ENCODE peak calls at places on chromosomes 5 and 9, in eight cellular contexts. S is lower lobe of right lung, Q is gastrocnemius medialis, P is aorta, L is Karpas-422, K is PC-9, A is neuronal stem cell, N is IMR-90. B is an unnamed sample. For H3K4me1 and H3K27me3, the result is how much of the 10 kb centered on the place peaks cover.

GRCh38 chr9:86185872-86186271 is 73.6 kb downstream of the C9orf153 start:
- DNase-seq in L (no peak), S (no peak), K (no peak), N (peak), Q (no peak), A (no peak), P (no peak), B (no peak)

GRCh38 chr9:125511780-125512179 is 195.2 kb downstream of the MAPKAP1 start:
- DNase-seq in K (peak), S (no peak), L (no peak), A (no peak), P (no peak), Q (no peak), N (no peak), B (no peak)

GRCh38 chr5:54693936-54694510 is 176.5 kb downstream of the SNX18 start:
- DNase-seq in S (no peak), P (no peak), Q (no peak), K (no peak), A (no peak), L (no peak), N (no peak), B (no peak)

GRCh38 chr9:126170286-126170823 is 156.3 kb upstream of the MVB12B start:
- DNase-seq in K (no peak), Q (no peak), S (no peak), A (no peak), P (no peak), N (no peak), L (no peak), B (peak)

GRCh38 chr9:35566417-35566816 is 38.6 kb upstream of the TESK1 start:
- DNase-seq in Q (peak), N (no peak), A (no peak), L (no peak), P (no peak), K (no peak), S (no peak), B (no peak)

GRCh38 chr9:73880101-73880500 is 617.0 kb upstream of the RORB start:
- DNase-seq in P (no peak), K (no peak), N (no peak), S (no peak), L (no peak), Q (no peak), A (no peak), B (no peak)

GRCh38 chr5:163104496-163104895 is 332.9 kb upstream of the CCNG1 start:
- DNase-seq in S (no peak), L (peak), A (no peak), P (no peak), K (no peak), Q (no peak), N (no peak), B (no peak)

GRCh38 chr5:19608434-19608833 is 379.6 kb downstream of the CDH18 start:
- DNase-seq in K (no peak), Q (no peak), P (no peak), S (no peak), N (no peak), A (no peak), L (peak), B (no peak)

GRCh38 chr9:113590991-113591898 is 127.7 kb downstream of the RGS3 start:
- DNase-seq in A (peak), N (peak), P (peak), Q (peak), S (peak), K (no peak), L (peak), B (peak)

GRCh38 chr5:115815693-115816225 is 700 bp downstream of the CDO1 start:
- DNase-seq in A (peak), Q (no peak), K (no peak), N (no peak), P (peak), L (no peak), S (no peak), B (no peak)

GRCh38 chr5:133882801-133883200 is 85.6 kb downstream of the C5orf15 start:
- DNase-seq in Q (no peak), A (no peak), S (no peak), L (no peak), K (no peak), N (no peak), P (no peak), B (no peak)

GRCh38 chr9:129400971-129401622 is 219.8 kb downstream of the C9orf50 start:
- DNase-seq in Q (no peak), S (peak), L (no peak), K (no peak), A (no peak), P (peak), N (no peak), B (no peak)

GRCh38 chr5:29367176-29367833 is 1826.2 kb upstream of the CDH6 start:
- DNase-seq in P (no peak), N (no peak), A (peak), L (no peak), K (no peak), Q (no peak), S (no peak), B (no peak)

GRCh38 chr5:72857396-72857795 is 40.9 kb downstream of the TNPO1 start:
- DNase-seq in N (no peak), Q (no peak), P (no peak), S (no peak), K (no peak), L (no peak), A (no peak), B (no peak)

GRCh38 chr5:71663570-71663969 is 55.5 kb upstream of the CARTPT start:
- DNase-seq in P (no peak), K (no peak), Q (no peak), A (no peak), N (no peak), S (no peak), L (no peak), B (no peak)

GRCh38 chr5:137137013-137137632 is 362.0 kb downstream of the SPOCK1 start:
- DNase-seq in Q (no peak), P (no peak), N (no peak), A (no peak), L (no peak), K (no peak), S (no peak), B (no peak)

GRCh38 chr9:95457769-95458168 is 59.0 kb downstream of the PTCH1 start:
- DNase-seq in S (no peak), N (peak), A (no peak), K (no peak), Q (no peak), P (no peak), L (no peak), B (no peak)

GRCh38 chr9:125754096-125754495 is 6.9 kb downstream of the PBX3 start:
- DNase-seq in L (no peak), K (no peak), A (no peak), Q (no peak), N (no peak), P (no peak), S (no peak), B (no peak)

GRCh38 chr9:14341437-14342133 is 27.6 kb upstream of the NFIB start:
- DNase-seq in S (no peak), L (no peak), K (no peak), Q (no peak), A (no peak), P (no peak), N (no peak), B (no peak)

GRCh38 chr5:173329370-173330150 is 1.3 kb upstream of the STC2 start:
- DNase-seq in Q (no peak), A (no peak), N (no peak), P (no peak), S (no peak), K (peak), L (no peak), B (no peak)

GRCh38 chr5:164127527-164127926 is 622.1 kb downstream of the MAT2B start:
- DNase-seq in K (no peak), L (no peak), S (no peak), N (no peak), Q (no peak), A (no peak), P (no peak), B (no peak)

GRCh38 chr5:175649967-175650366 is 7.9 kb upstream of the HRH2 start:
- DNase-seq in N (no peak), A (no peak), S (no peak), L (no peak), K (no peak), Q (no peak), P (no peak), B (no peak)

GRCh38 chr9:4973246-4973645 is 11.8 kb upstream of the JAK2 start:
- DNase-seq in Q (no peak), K (no peak), P (no peak), S (no peak), L (no peak), N (peak), A (no peak), B (no peak)

GRCh38 chr9:133060417-133060841 is 1.4 kb upstream of the CEL start:
- DNase-seq in P (no peak), K (no peak), S (no peak), Q (no peak), A (no peak), L (no peak), N (no peak), B (no peak)

GRCh38 chr9:111237447-111237846 is 92.6 kb downstream of the OR2K2 start:
- DNase-seq in S (no peak), A (no peak), Q (no peak), P (no peak), L (no peak), N (no peak), K (no peak), B (no peak)

GRCh38 chr5:109788596-109788995 is 98.9 kb downstream of the MAN2A1 start:
- DNase-seq in P (no peak), N (no peak), Q (no peak), K (no peak), A (no peak), L (no peak), S (no peak), B (no peak)

GRCh38 chr9:4425358-4426045 is 64.8 kb upstream of the SLC1A1 start:
- DNase-seq in L (no peak), P (no peak), N (no peak), S (no peak), Q (no peak), A (no peak), K (peak), B (no peak)

GRCh38 chr5:179178016-179178575 is 117.9 kb downstream of the ZNF354C start:
- DNase-seq in A (no peak), P (peak), S (peak), Q (no peak), L (no peak), N (no peak), K (no peak), B (no peak)

GRCh38 chr9:121912812-121913627 is 180.1 kb downstream of the TTLL11 start:
- DNase-seq in S (no peak), A (no peak), N (peak), P (no peak), Q (no peak), L (no peak), K (peak), B (no peak)

GRCh38 chr9:12708562-12709298 is 15.5 kb downstream of the TYRP1 start:
- DNase-seq in L (no peak), S (no peak), P (no peak), N (peak), K (peak), Q (no peak), A (no peak), B (no peak)

GRCh38 chr5:108726446-108727091 is 21.1 kb upstream of the FER start:
- DNase-seq in N (peak), P (no peak), K (no peak), Q (no peak), S (no peak), L (no peak), A (no peak), B (no peak)

GRCh38 chr5:34012791-34013190 is 4.9 kb upstream of the AMACR start:
- DNase-seq in S (no peak), L (no peak), A (no peak), K (no peak), P (peak), Q (no peak), N (peak), B (no peak)

GRCh38 chr5:179112469-179113142 is 52.4 kb downstream of the ZNF354C start:
- DNase-seq in Q (no peak), L (no peak), S (no peak), K (no peak), A (no peak), N (no peak), P (no peak), B (peak)

GRCh38 chr5:133108481-133108921 is 56.7 kb downstream of the HSPA4 start:
- DNase-seq in P (no peak), Q (no peak), L (peak), S (no peak), K (no peak), N (no peak), A (no peak), B (no peak)

GRCh38 chr5:141945511-141946024 is 12.4 kb downstream of the PCDH12 start:
- DNase-seq in Q (no peak), L (no peak), S (no peak), P (peak), K (no peak), A (no peak), N (no peak), B (no peak)

GRCh38 chr9:128995791-128996190 is 32.3 kb downstream of the SH3GLB2 start:
- DNase-seq in Q (no peak), A (no peak), N (no peak), L (no peak), P (no peak), K (no peak), S (no peak), B (no peak)

GRCh38 chr9:121349009-121349408 is 21.0 kb downstream of the STOM start:
- DNase-seq in K (no peak), Q (no peak), S (no peak), L (no peak), A (no peak), P (no peak), N (no peak), B (no peak)

GRCh38 chr5:172336666-172337310 is 53.2 kb upstream of the UBTD2 start:
- DNase-seq in L (no peak), N (no peak), A (no peak), K (no peak), Q (no peak), S (no peak), P (no peak), B (no peak)

GRCh38 chr5:100853582-100853981 is 49.5 kb downstream of the ST8SIA4 start:
- DNase-seq in A (no peak), L (no peak), S (no peak), N (no peak), P (no peak), K (no peak), Q (no peak), B (no peak)

GRCh38 chr5:100855940-100856339 is 47.1 kb downstream of the ST8SIA4 start:
- DNase-seq in P (no peak), Q (no peak), K (no peak), L (peak), A (no peak), S (no peak), N (no peak), B (no peak)

GRCh38 chr5:100854594-100854993 is 48.5 kb downstream of the ST8SIA4 start:
- DNase-seq in S (no peak), Q (no peak), N (no peak), A (no peak), L (no peak), K (no peak), P (no peak), B (no peak)

GRCh38 chr5:100856462-100856861 is 46.6 kb downstream of the ST8SIA4 start:
- DNase-seq in K (no peak), L (peak), P (no peak), Q (no peak), N (no peak), S (no peak), A (no peak), B (no peak)

GRCh38 chr5:100855295-100855694 is 47.8 kb downstream of the ST8SIA4 start:
- DNase-seq in P (no peak), S (no peak), Q (no peak), N (no peak), A (no peak), K (no peak), L (peak), B (no peak)
- H3K4me1 ChIP-seq in P (under half), S (under half), Q (under half), N (under half), A (under half), K (under half), L (half or more), B (under half)

DNA sequence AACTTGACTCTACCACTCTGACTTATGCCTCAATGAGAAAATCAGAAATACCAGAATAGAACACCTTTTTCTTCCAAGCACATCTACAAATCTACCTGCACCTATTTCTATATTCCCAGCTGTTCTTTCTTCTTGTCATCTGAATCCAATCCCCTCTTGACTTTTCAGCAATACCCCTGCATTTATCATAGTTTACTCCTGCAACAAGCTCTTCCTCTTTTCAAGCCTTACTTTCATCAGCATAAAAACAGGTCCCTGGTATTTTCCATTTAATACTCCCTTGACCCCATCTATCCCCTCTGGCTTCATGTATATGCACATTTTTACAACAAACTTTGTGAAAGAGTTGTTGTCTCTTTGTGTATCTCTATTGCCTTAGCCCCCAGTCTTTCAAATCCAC is 3.1 kb downstream of the GEMIN5 start:
- DNase-seq in N (no peak), K (no peak), P (no peak), A (no peak), L (no peak), Q (no peak), S (no peak), B (no peak)
- H3K27me3 ChIP-seq in N (under half), K (under half), P (under half), A (under half), L (under half), Q (under half), S (under half), B (under half)

DNA sequence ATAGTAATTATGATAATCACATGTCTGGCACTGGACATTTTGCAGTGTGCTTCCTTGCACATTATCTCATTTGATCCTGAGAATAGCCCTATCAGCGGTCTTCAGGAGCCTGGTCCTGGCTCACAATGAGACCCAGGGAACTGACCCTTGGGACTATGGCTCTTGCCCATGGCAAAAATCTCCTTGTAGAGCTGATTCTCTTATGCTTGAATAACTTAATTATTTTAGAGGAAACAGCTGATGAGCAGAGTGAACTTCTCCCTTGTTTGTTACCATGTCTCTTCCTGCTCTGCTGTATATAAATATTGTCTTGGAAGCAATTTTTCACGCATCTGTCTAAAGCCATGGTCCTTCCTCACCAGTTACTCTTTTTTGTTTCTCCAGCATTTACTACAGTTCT is 272.6 kb downstream of the NR3C1 start:
- DNase-seq in L (no peak), Q (no peak), P (no peak), S (no peak), N (no peak), K (no peak), A (no peak), B (no peak)
- H3K4me1 ChIP-seq in L (half or more), Q (half or more), P (under half), S (under half), N (under half), K (under half), A (under half), B (half or more)

GRCh38 chr9:38082456-38083287 is 13.6 kb upstream of the SHB start:
- DNase-seq in P (no peak), A (no peak), Q (no peak), S (no peak), N (no peak), L (no peak), K (no peak), B (peak)
- H3K27me3 ChIP-seq in P (under half), A (under half), Q (under half), S (under half), N (under half), L (under half), K (under half), B (under half)